ENCODE peak calls at places on chromosomes 11 and 22, in five cellular contexts. D is IMR-90, A is neuronal stem cell, V is trophoblast cell, S is H1. F is an unnamed sample.

GRCh38 chr11:60921777-60922335 is 2.4 kb upstream of the TMEM132A start:
- DNase-seq in D (no peak), A (no peak), V (no peak), S (no peak), F (no peak)

GRCh38 chr11:75214411-75214821 is 26.2 kb upstream of the TPBGL start:
- DNase-seq in D (peak), A (peak), V (peak), S (peak), F (peak)

GRCh38 chr11:64718084-64718779 is 4.8 kb downstream of the NRXN2 start:
- DNase-seq in D (no peak), A (no peak), V (no peak), S (no peak), F (no peak)

GRCh38 chr11:131025020-131025419 is 108.7 kb upstream of the SNX19 start:
- DNase-seq in D (peak), A (peak), V (no peak), S (no peak), F (peak)

GRCh38 chr22:26570126-26570525 is 19.8 kb downstream of the TPST2 start:
- DNase-seq in D (no peak), A (no peak), V (no peak), S (no peak), F (no peak)

GRCh38 chr11:131767421-131767820 is 397.0 kb downstream of the NTM start:
- DNase-seq in D (peak), A (no peak), V (no peak), S (no peak), F (peak)

GRCh38 chr11:92302766-92303165 is 78.1 kb downstream of the FAT3 start:
- DNase-seq in D (peak), A (no peak), V (no peak), S (no peak), F (peak)

GRCh38 chr11:77191823-77192495 is 63.9 kb downstream of the MYO7A start:
- DNase-seq in D (peak), A (peak), V (no peak), S (peak), F (peak)

GRCh38 chr22:32237021-32237420 is 18.1 kb downstream of the SLC5A4 start:
- DNase-seq in D (no peak), A (no peak), V (no peak), S (no peak), F (no peak)

GRCh38 chr11:100830978-100831732 is 144.1 kb downstream of the ARHGAP42 start:
- DNase-seq in D (peak), A (no peak), V (peak), S (no peak), F (peak)

GRCh38 chr11:69669486-69669885 is 5.7 kb downstream of the LTO1 start:
- DNase-seq in D (no peak), A (no peak), V (no peak), S (no peak), F (no peak)

GRCh38 chr11:27497284-27497866 is 9.2 kb downstream of the LIN7C start:
- DNase-seq in D (peak), A (no peak), V (no peak), S (no peak), F (peak)

GRCh38 chr22:49959782-49960158 is 802 bp upstream of the PIM3 start:
- DNase-seq in D (no peak), A (no peak), V (peak), S (no peak), F (no peak)

GRCh38 chr22:44445731-44446130 is 52.3 kb downstream of the RTL6 start:
- DNase-seq in D (no peak), A (no peak), V (peak), S (no peak), F (no peak)

GRCh38 chr11:116109228-116109627 is 605.0 kb upstream of the CADM1 start:
- DNase-seq in D (peak), A (no peak), V (peak), S (no peak), F (peak)

GRCh38 chr11:78419327-78419726 is 1.7 kb upstream of the GAB2 start:
- DNase-seq in D (peak), A (no peak), V (peak), S (no peak), F (peak)

DNA sequence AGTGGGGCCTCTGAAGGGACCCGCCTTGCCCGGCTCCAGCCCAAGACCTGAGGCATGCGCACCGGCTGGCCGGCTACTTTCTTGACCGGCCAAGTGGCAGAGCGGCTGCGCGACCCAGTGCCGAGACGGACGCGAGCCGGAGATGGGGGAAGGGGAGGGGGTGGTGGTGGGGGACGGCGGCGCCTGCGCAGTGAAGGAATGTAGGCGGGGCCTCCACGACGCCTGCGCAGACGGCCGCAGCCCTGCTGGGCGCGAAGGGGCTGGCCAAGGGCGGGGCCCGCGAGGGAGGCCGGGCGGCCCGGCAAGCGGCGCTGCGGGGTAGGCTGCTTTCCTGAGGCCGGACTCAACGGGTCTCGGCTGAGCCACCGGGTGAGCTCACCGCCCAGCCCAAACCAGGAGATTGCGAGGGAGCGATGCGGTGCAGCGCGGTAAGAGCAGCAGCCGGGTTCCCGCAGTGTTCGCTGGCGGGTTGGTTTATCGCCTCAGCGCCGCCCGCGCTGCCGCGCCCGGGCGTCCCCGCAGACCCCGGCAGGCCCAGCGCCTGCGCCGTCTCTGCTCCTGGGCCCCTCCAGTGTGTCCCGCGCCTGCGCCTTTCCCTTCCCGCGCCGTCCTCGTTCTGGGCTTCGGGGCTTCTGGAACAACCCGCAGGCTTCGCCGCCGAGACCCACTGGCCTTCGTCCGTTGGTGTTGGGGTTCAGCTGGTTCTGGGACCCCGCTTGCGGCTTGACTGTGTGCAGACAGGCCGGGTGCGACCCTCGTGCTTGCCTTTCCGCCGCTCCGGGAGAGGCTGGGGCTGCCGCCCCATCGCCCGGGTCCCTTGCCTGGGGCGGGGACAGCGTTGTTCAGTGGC is at the start of gene SPECC1L:
- DNase-seq in D (peak), A (peak), V (peak), S (peak), F (peak)
- H3K23ac ChIP-seq in D (peak), A (peak), V (no peak), S (no peak), F (peak)

DNA sequence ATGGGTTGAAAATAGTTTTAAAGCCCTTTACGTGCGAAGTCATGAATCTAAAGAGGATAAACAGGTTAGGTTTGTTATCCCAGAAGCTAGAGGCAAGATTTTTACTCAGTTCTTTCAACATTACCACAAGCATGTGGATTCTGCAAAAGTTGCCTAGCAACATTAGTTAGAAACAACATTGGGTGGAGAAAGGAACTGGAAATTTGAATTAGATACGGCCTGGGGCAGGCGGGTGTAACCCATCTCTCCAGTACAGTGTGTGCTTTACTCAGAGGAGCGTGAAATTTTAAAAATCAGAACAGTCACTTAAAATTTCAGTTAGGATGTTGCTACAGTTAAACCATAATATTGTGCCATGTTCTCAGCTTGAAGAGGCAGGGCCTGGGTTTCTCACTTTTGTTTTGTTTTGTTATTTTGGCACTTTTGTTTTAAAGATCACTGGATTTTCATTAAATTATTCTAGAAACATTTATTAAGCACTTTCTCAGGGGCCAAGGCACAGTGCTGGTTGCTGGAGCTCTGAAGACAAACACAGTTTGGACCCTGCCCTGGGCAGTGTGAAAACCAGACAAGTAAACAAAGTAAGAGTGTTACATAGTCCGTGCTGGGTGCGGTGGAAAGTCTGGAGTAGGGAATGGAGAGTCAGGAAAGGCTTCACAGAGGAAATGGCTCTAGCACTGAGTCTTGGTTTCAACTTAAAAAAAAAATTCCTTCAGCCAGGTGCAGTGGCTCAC is 4.4 kb upstream of the WEE1 start:
- DNase-seq in D (peak), A (no peak), V (peak), S (no peak), F (peak)
- H3K4me3 ChIP-seq in D (no peak), A (peak), V (no peak), S (no peak), F (peak)

GRCh38 chr11:34192481-34193401 is 87.3 kb downstream of the NAT10 start:
- DNase-seq in D (peak), A (no peak), V (peak), S (no peak), F (peak)
- H2AFZ ChIP-seq in D (peak), A (peak), V (no peak), S (no peak), F (no peak)

DNA sequence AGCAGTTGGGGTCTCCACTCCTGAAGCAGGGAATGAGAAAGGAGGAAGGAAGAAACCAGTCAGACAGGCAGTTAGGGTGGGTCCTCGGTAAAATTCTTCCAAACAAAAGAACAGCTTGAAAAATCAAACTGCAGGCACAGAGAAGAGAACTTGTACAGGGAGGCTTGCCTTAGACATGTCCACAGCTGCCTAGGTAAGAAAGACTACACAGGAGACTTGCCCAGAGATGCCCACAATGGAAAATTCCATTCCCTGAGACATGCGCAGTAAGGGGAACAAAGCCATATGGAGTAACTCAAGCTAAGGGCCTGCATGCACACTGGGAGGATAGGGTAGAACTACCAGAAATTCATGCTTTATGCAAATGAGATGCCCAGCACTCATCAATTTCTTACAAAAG is 9.8 kb downstream of the KCNJ11 start:
- DNase-seq in D (no peak), A (no peak), V (no peak), S (no peak), F (no peak)
- H3K23ac ChIP-seq in D (no peak), A (no peak), V (no peak), S (no peak), F (no peak)

DNA sequence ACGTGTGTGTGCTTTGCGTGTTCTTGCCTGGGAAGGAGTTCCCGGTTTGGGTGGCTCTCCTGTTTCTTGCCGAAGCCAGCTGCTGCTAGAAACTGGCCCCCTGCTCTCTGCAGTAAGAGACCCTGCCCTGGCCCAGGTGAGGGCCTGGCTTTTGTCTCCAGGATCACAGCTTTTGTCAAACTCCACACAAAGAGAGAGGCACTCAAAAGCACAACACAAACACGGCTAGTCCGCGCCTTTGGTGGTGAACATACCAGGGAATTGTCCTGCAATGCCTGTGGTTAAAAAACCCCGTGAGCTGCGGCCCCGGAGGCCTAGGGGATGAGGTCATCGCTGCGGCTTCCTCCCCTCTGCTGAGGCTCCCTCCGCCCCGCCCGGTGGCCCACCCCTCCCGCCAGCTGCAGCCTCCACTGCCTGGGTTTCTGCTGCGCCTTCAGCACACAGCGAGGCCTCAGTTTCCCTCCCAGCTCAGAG is 88.9 kb downstream of the KCNQ1 start:
- DNase-seq in D (peak), A (peak), V (peak), S (peak), F (peak)
- H3K4me3 ChIP-seq in D (no peak), A (no peak), V (peak), S (no peak), F (peak)

GRCh38 chr11:103091024-103091423 is 936 bp downstream of the DCUN1D5 start:
- DNase-seq in D (peak), A (peak), V (no peak), S (no peak), F (peak)
- H2AFZ ChIP-seq in D (no peak), A (peak), V (no peak), S (no peak), F (no peak)

GRCh38 chr11:57712256-57713150 is at the start of gene TMX2:
- DNase-seq in D (peak), A (peak), V (peak), S (peak), F (peak)
- H3K23ac ChIP-seq in D (peak), A (peak), V (no peak), S (no peak), F (no peak)

GRCh38 chr11:63589000-63589399 is 25.2 kb downstream of the PLAAT3 start:
- DNase-seq in D (no peak), A (no peak), V (no peak), S (no peak), F (no peak)

GRCh38 chr11:63590024-63590788 is 24.0 kb downstream of the PLAAT3 start:
- DNase-seq in D (no peak), A (no peak), V (peak), S (no peak), F (no peak)

GRCh38 chr11:63598556-63598955 is 15.7 kb downstream of the PLAAT3 start:
- DNase-seq in D (no peak), A (no peak), V (no peak), S (no peak), F (no peak)

GRCh38 chr11:63595296-63595695 is 18.9 kb downstream of the PLAAT3 start:
- DNase-seq in D (peak), A (no peak), V (no peak), S (no peak), F (no peak)

GRCh38 chr11:63592975-63593395 is 21.2 kb downstream of the PLAAT3 start:
- DNase-seq in D (peak), A (no peak), V (peak), S (no peak), F (no peak)
- H3K4me3 ChIP-seq in D (no peak), A (no peak), V (no peak), S (no peak), F (no peak)

GRCh38 chr22:23128269-23129108 is 13.3 kb downstream of the RSPH14 start:
- DNase-seq in D (peak), A (peak), V (peak), S (peak), F (peak)
- H2AFZ ChIP-seq in D (peak), A (peak), V (no peak), S (no peak), F (no peak)

F was measured in mesenchymal stem cell.